ENCODE peak calls at places on chromosomes 3 and 15, in nine cellular contexts. F, B, P, O, A, E, D, W and C are unnamed samples.
A peak's percentile ranks its signal among the peaks of the same experiment; 100 is the strongest.

GRCh38 chr3:190346541-190346940 is 24.3 kb upstream of the CLDN1 start:
- DNase-seq in O (no peak), A (peak; percentile 13), B (no peak), P (no peak), F (no peak), D (no peak), W (no peak), E (no peak), C (no peak)

GRCh38 chr3:158713094-158713499 is 19.2 kb downstream of the RARRES1 start:
- DNase-seq in O (peak; percentile 38), E (no peak), B (peak; percentile 92), A (peak; percentile 57), F (no peak), D (no peak), W (peak; percentile 48), P (no peak), C (no peak)

GRCh38 chr3:34843479-34843870 is 795.9 kb upstream of the ARPP21 start:
- DNase-seq in O (no peak), W (no peak), E (no peak), P (no peak), A (no peak), F (no peak), B (peak; percentile 34), D (no peak), C (no peak)

GRCh38 chr15:70870066-70870465 is 16.1 kb upstream of the LARP6 start:
- DNase-seq in D (no peak), O (no peak), E (no peak), F (no peak), W (no peak), B (peak; percentile 59), A (peak; percentile 80), P (no peak), C (peak; percentile 47)

GRCh38 chr3:49500408-49501257 is 30.6 kb downstream of the DAG1 start:
- DNase-seq in B (peak; percentile 96), A (peak; percentile 93), W (peak; percentile 74), E (no peak), P (no peak), O (no peak), F (no peak), D (no peak), C (no peak)

GRCh38 chr15:68299436-68299835 is 21.9 kb downstream of the FEM1B start:
- DNase-seq in W (peak; percentile 3), D (no peak), O (no peak), A (no peak), E (no peak), B (no peak), P (no peak), F (no peak), C (no peak)

GRCh38 chr15:74220475-74221248 is 15.5 kb upstream of the CCDC33 start:
- DNase-seq in F (no peak), O (no peak), W (no peak), D (no peak), B (no peak), P (no peak), A (no peak), E (no peak), C (no peak)

GRCh38 chr3:157127831-157128767 is 31.8 kb downstream of the CCNL1 start:
- DNase-seq in P (no peak), D (peak; percentile 73), B (peak; percentile 89), E (no peak), A (peak; percentile 95), F (no peak), O (no peak), W (no peak), C (no peak)

GRCh38 chr3:46558184-46559029 is 7.7 kb downstream of the LRRC2 start:
- DNase-seq in B (peak; percentile 91), F (peak; percentile 51), P (peak; percentile 63), O (peak; percentile 75), D (peak; percentile 72), W (peak; percentile 91), A (peak; percentile 92), E (peak; percentile 83), C (peak; percentile 80)

GRCh38 chr3:129277829-129278271 is 820 bp upstream of the HMCES start:
- DNase-seq in B (peak; percentile 34), F (peak; percentile 5), E (peak; percentile 14), A (peak; percentile 26), O (peak; percentile 57), D (no peak), W (no peak), P (no peak), C (peak; percentile 47)

GRCh38 chr15:95495033-95495541 is 835.4 kb upstream of the NR2F2 start:
- DNase-seq in A (no peak), O (peak; percentile 8), E (no peak), B (peak; percentile 18), D (no peak), W (no peak), P (no peak), F (no peak), C (no peak)

GRCh38 chr15:51229907-51230328 is 108.5 kb downstream of the CYP19A1 start:
- DNase-seq in F (peak; percentile 1), D (no peak), W (peak; percentile 15), B (peak; percentile 62), O (peak; percentile 35), E (no peak), P (no peak), A (peak; percentile 40), C (peak; percentile 55)

GRCh38 chr3:128383316-128384235 is 83.1 kb downstream of the DNAJB8 start:
- DNase-seq in P (no peak), F (no peak), B (peak; percentile 47), E (peak; percentile 64), O (no peak), W (peak; percentile 65), D (no peak), A (peak; percentile 68), C (peak; percentile 91)

GRCh38 chr3:25781758-25782594 is 1.3 kb downstream of the NGLY1 start:
- DNase-seq in O (no peak), P (peak; percentile 52), D (no peak), B (no peak), A (no peak), E (no peak), W (no peak), F (no peak), C (no peak)

GRCh38 chr3:143024351-143024960 is 23.1 kb downstream of the U2SURP start:
- DNase-seq in D (no peak), B (no peak), A (no peak), W (no peak), E (no peak), P (no peak), O (no peak), F (no peak), C (no peak)

GRCh38 chr15:96372554-96372953 is 42.1 kb downstream of the NR2F2 start:
- DNase-seq in P (no peak), D (no peak), B (no peak), O (no peak), E (no peak), A (no peak), W (no peak), F (no peak), C (no peak)

GRCh38 chr15:96948981-96949380 is 618.5 kb downstream of the NR2F2 start:
- DNase-seq in O (no peak), P (no peak), F (no peak), B (no peak), W (no peak), A (peak; percentile 13), E (no peak), D (no peak), C (no peak)

GRCh38 chr3:140756240-140757016 is 78.6 kb downstream of the TRIM42 start:
- DNase-seq in A (no peak), E (no peak), P (no peak), B (no peak), D (no peak), W (no peak), F (no peak), O (no peak), C (no peak)

GRCh38 chr15:74168673-74169274 is 4.7 kb upstream of the ISLR start:
- DNase-seq in B (no peak), E (no peak), P (no peak), F (no peak), D (no peak), A (no peak), O (no peak), W (no peak), C (peak; percentile 35)

GRCh38 chr3:53795176-53795575 is 51.0 kb downstream of the CHDH start:
- DNase-seq in O (no peak), D (no peak), P (no peak), B (no peak), F (no peak), A (no peak), W (no peak), E (no peak), C (no peak)

GRCh38 chr3:119792270-119792669 is 10.4 kb downstream of the NR1I2 start:
- DNase-seq in F (no peak), P (no peak), E (no peak), D (no peak), O (no peak), W (no peak), A (no peak), B (no peak), C (no peak)

GRCh38 chr3:193240850-193241706 is at the start of gene PLAAT1:
- DNase-seq in E (peak; percentile 84), W (peak; percentile 62), P (no peak), D (no peak), F (peak; percentile 57), O (peak; percentile 94), A (peak; percentile 7), B (peak; percentile 76), C (peak; percentile 93)

GRCh38 chr3:40975711-40976121 is 223.6 kb upstream of the CTNNB1 start:
- DNase-seq in F (no peak), D (no peak), W (no peak), P (no peak), B (peak; percentile 39), E (no peak), O (no peak), A (no peak), C (no peak)

GRCh38 chr3:52399593-52399992 is 45.3 kb downstream of the SEMA3G start:
- DNase-seq in B (no peak), W (no peak), A (no peak), P (no peak), D (no peak), E (no peak), O (no peak), F (no peak), C (no peak)

GRCh38 chr15:80568298-80568697 is 126.8 kb upstream of the ABHD17C start:
- DNase-seq in W (no peak), D (no peak), P (no peak), A (peak; percentile 53), F (no peak), O (no peak), E (no peak), B (peak; percentile 55), C (no peak)

GRCh38 chr3:17491601-17492000 is 250.8 kb downstream of the TBC1D5 start:
- DNase-seq in B (peak; percentile 72), D (no peak), P (no peak), F (no peak), W (no peak), A (peak; percentile 74), E (no peak), O (no peak), C (no peak)